ENCODE peak calls at places on chromosomes 16 and 17, in nine cellular contexts. One of them, this sample, is unnamed. For H3K9me3, the result is how much of the 10 kb centered on the place peaks cover.

GRCh38 chr17:34771891-34772290 is 189.4 kb downstream of the CCT6B start:
- DNase-seq in left lung: no peak
- DNase-seq in OCI-LY7: no peak
- DNase-seq in neural progenitor cell: no peak
- DNase-seq in CD8-positive, alpha-beta T cell: no peak
- DNase-seq in AG04450: no peak
- DNase-seq in uterus: no peak
- DNase-seq in Peyer's patch: no peak
- DNase-seq in left ventricle myocardium inferior: no peak
- DNase-seq in this sample: no peak

GRCh38 chr17:59093702-59094231 is 12.9 kb downstream of the TRIM37 start:
- DNase-seq in left lung: peak
- DNase-seq in OCI-LY7: no peak
- DNase-seq in neural progenitor cell: no peak
- DNase-seq in CD8-positive, alpha-beta T cell: no peak
- DNase-seq in AG04450: peak
- DNase-seq in uterus: peak
- DNase-seq in Peyer's patch: no peak
- DNase-seq in left ventricle myocardium inferior: peak
- DNase-seq in this sample: no peak

GRCh38 chr16:7440886-7441400 is 108.3 kb downstream of the RBFOX1 start:
- DNase-seq in left lung: no peak
- DNase-seq in OCI-LY7: no peak
- DNase-seq in neural progenitor cell: no peak
- DNase-seq in CD8-positive, alpha-beta T cell: no peak
- DNase-seq in AG04450: no peak
- DNase-seq in uterus: no peak
- DNase-seq in Peyer's patch: no peak
- DNase-seq in left ventricle myocardium inferior: no peak
- DNase-seq in this sample: no peak

GRCh38 chr17:62392908-62393307 is 12.6 kb downstream of the EFCAB3 start:
- DNase-seq in left lung: no peak
- DNase-seq in OCI-LY7: no peak
- DNase-seq in neural progenitor cell: no peak
- DNase-seq in CD8-positive, alpha-beta T cell: no peak
- DNase-seq in AG04450: no peak
- DNase-seq in uterus: no peak
- DNase-seq in Peyer's patch: no peak
- DNase-seq in left ventricle myocardium inferior: no peak
- DNase-seq in this sample: no peak

GRCh38 chr16:13110124-13110796 is 208.9 kb downstream of the SHISA9 start:
- DNase-seq in left lung: no peak
- DNase-seq in OCI-LY7: no peak
- DNase-seq in neural progenitor cell: peak
- DNase-seq in CD8-positive, alpha-beta T cell: no peak
- DNase-seq in AG04450: no peak
- DNase-seq in uterus: no peak
- DNase-seq in Peyer's patch: no peak
- DNase-seq in left ventricle myocardium inferior: no peak
- DNase-seq in this sample: peak

GRCh38 chr17:1001640-1002411 is 4.9 kb downstream of the TIMM22 start:
- DNase-seq in left lung: no peak
- DNase-seq in OCI-LY7: no peak
- DNase-seq in neural progenitor cell: no peak
- DNase-seq in CD8-positive, alpha-beta T cell: no peak
- DNase-seq in AG04450: no peak
- DNase-seq in uterus: no peak
- DNase-seq in Peyer's patch: no peak
- DNase-seq in left ventricle myocardium inferior: no peak
- DNase-seq in this sample: peak

GRCh38 chr16:89397331-89397861 is 93.0 kb downstream of the ANKRD11 start:
- DNase-seq in left lung: no peak
- DNase-seq in OCI-LY7: no peak
- DNase-seq in neural progenitor cell: no peak
- DNase-seq in CD8-positive, alpha-beta T cell: no peak
- DNase-seq in AG04450: no peak
- DNase-seq in uterus: no peak
- DNase-seq in Peyer's patch: no peak
- DNase-seq in left ventricle myocardium inferior: no peak
- DNase-seq in this sample: peak

GRCh38 chr17:83191388-83192160 is 112.2 kb downstream of the METRNL start:
- DNase-seq in left lung: peak
- DNase-seq in OCI-LY7: no peak
- DNase-seq in neural progenitor cell: no peak
- DNase-seq in CD8-positive, alpha-beta T cell: no peak
- DNase-seq in AG04450: no peak
- DNase-seq in uterus: peak
- DNase-seq in Peyer's patch: peak
- DNase-seq in left ventricle myocardium inferior: no peak
- DNase-seq in this sample: peak

GRCh38 chr16:87830673-87831420 is 38.5 kb downstream of the SLC7A5 start:
- DNase-seq in left lung: no peak
- DNase-seq in OCI-LY7: no peak
- DNase-seq in neural progenitor cell: no peak
- DNase-seq in CD8-positive, alpha-beta T cell: no peak
- DNase-seq in AG04450: no peak
- DNase-seq in uterus: no peak
- DNase-seq in Peyer's patch: no peak
- DNase-seq in left ventricle myocardium inferior: no peak
- DNase-seq in this sample: no peak

GRCh38 chr17:38420518-38420917 is 7.7 kb upstream of the ARHGAP23 start:
- DNase-seq in left lung: no peak
- DNase-seq in OCI-LY7: no peak
- DNase-seq in neural progenitor cell: no peak
- DNase-seq in CD8-positive, alpha-beta T cell: no peak
- DNase-seq in AG04450: no peak
- DNase-seq in uterus: no peak
- DNase-seq in Peyer's patch: no peak
- DNase-seq in left ventricle myocardium inferior: no peak
- DNase-seq in this sample: no peak

GRCh38 chr17:36742267-36743000 is 141.1 kb downstream of the MRM1 start:
- DNase-seq in left lung: no peak
- DNase-seq in OCI-LY7: no peak
- DNase-seq in neural progenitor cell: peak
- DNase-seq in CD8-positive, alpha-beta T cell: no peak
- DNase-seq in AG04450: no peak
- DNase-seq in uterus: no peak
- DNase-seq in Peyer's patch: no peak
- DNase-seq in left ventricle myocardium inferior: no peak
- DNase-seq in this sample: no peak

GRCh38 chr16:11084484-11085024 is 140.2 kb downstream of the CLEC16A start:
- DNase-seq in left lung: no peak
- DNase-seq in OCI-LY7: no peak
- DNase-seq in neural progenitor cell: no peak
- DNase-seq in CD8-positive, alpha-beta T cell: no peak
- DNase-seq in AG04450: no peak
- DNase-seq in uterus: peak
- DNase-seq in Peyer's patch: no peak
- DNase-seq in left ventricle myocardium inferior: no peak
- DNase-seq in this sample: no peak

GRCh38 chr17:50480854-50481490 is 2.3 kb downstream of the RSAD1 start:
- DNase-seq in left lung: no peak
- DNase-seq in OCI-LY7: no peak
- DNase-seq in neural progenitor cell: no peak
- DNase-seq in CD8-positive, alpha-beta T cell: no peak
- DNase-seq in AG04450: no peak
- DNase-seq in uterus: no peak
- DNase-seq in Peyer's patch: no peak
- DNase-seq in left ventricle myocardium inferior: no peak
- DNase-seq in this sample: no peak

GRCh38 chr17:50482110-50482509 is 3.5 kb downstream of the RSAD1 start:
- DNase-seq in left lung: no peak
- DNase-seq in OCI-LY7: no peak
- DNase-seq in neural progenitor cell: no peak
- DNase-seq in CD8-positive, alpha-beta T cell: no peak
- DNase-seq in AG04450: no peak
- DNase-seq in uterus: no peak
- DNase-seq in Peyer's patch: no peak
- DNase-seq in left ventricle myocardium inferior: no peak
- DNase-seq in this sample: no peak

GRCh38 chr17:50481648-50482047 is 3.0 kb downstream of the RSAD1 start:
- DNase-seq in left lung: no peak
- DNase-seq in OCI-LY7: no peak
- DNase-seq in neural progenitor cell: no peak
- DNase-seq in CD8-positive, alpha-beta T cell: no peak
- DNase-seq in AG04450: no peak
- DNase-seq in uterus: no peak
- DNase-seq in Peyer's patch: no peak
- DNase-seq in left ventricle myocardium inferior: no peak
- DNase-seq in this sample: peak

GRCh38 chr17:50483266-50483665 is 4.6 kb downstream of the RSAD1 start:
- DNase-seq in left lung: no peak
- DNase-seq in OCI-LY7: no peak
- DNase-seq in neural progenitor cell: no peak
- DNase-seq in CD8-positive, alpha-beta T cell: no peak
- DNase-seq in AG04450: no peak
- DNase-seq in uterus: no peak
- DNase-seq in Peyer's patch: no peak
- DNase-seq in left ventricle myocardium inferior: no peak
- DNase-seq in this sample: peak

GRCh38 chr17:50482516-50482915 is 3.9 kb downstream of the RSAD1 start:
- DNase-seq in left lung: peak
- DNase-seq in OCI-LY7: peak
- DNase-seq in neural progenitor cell: peak
- DNase-seq in CD8-positive, alpha-beta T cell: peak
- DNase-seq in AG04450: peak
- DNase-seq in uterus: peak
- DNase-seq in Peyer's patch: peak
- DNase-seq in left ventricle myocardium inferior: peak
- DNase-seq in this sample: peak
- H3K4me3 ChIP-seq in left lung: no peak
- H3K4me3 ChIP-seq in OCI-LY7: no peak
- H3K4me3 ChIP-seq in neural progenitor cell: no peak
- H3K4me3 ChIP-seq in CD8-positive, alpha-beta T cell: no peak
- H3K4me3 ChIP-seq in AG04450: no peak
- H3K4me3 ChIP-seq in uterus: no peak
- H3K4me3 ChIP-seq in Peyer's patch: no peak
- H3K4me3 ChIP-seq in left ventricle myocardium inferior: peak
- H3K4me3 ChIP-seq in this sample: no peak

GRCh38 chr17:9330903-9331272 is 244.7 kb downstream of the STX8 start:
- DNase-seq in left lung: no peak
- DNase-seq in OCI-LY7: no peak
- DNase-seq in neural progenitor cell: peak
- DNase-seq in CD8-positive, alpha-beta T cell: no peak
- DNase-seq in AG04450: no peak
- DNase-seq in uterus: no peak
- DNase-seq in Peyer's patch: no peak
- DNase-seq in left ventricle myocardium inferior: no peak
- DNase-seq in this sample: no peak
- H3K9me3 ChIP-seq in left lung: under half
- H3K9me3 ChIP-seq in OCI-LY7: under half
- H3K9me3 ChIP-seq in neural progenitor cell: under half
- H3K9me3 ChIP-seq in CD8-positive, alpha-beta T cell: under half
- H3K9me3 ChIP-seq in AG04450: under half
- H3K9me3 ChIP-seq in uterus: under half
- H3K9me3 ChIP-seq in Peyer's patch: under half
- H3K9me3 ChIP-seq in left ventricle myocardium inferior: under half
- H3K9me3 ChIP-seq in this sample: under half

GRCh38 chr16:82834156-82834758 is 207.5 kb downstream of the CDH13 start:
- DNase-seq in left lung: no peak
- DNase-seq in OCI-LY7: no peak
- DNase-seq in neural progenitor cell: no peak
- DNase-seq in CD8-positive, alpha-beta T cell: no peak
- DNase-seq in AG04450: no peak
- DNase-seq in uterus: no peak
- DNase-seq in Peyer's patch: no peak
- DNase-seq in left ventricle myocardium inferior: no peak
- DNase-seq in this sample: no peak
- H3K27ac ChIP-seq in left lung: no peak
- H3K27ac ChIP-seq in OCI-LY7: no peak
- H3K27ac ChIP-seq in neural progenitor cell: no peak
- H3K27ac ChIP-seq in CD8-positive, alpha-beta T cell: no peak
- H3K27ac ChIP-seq in AG04450: no peak
- H3K27ac ChIP-seq in uterus: no peak
- H3K27ac ChIP-seq in Peyer's patch: no peak
- H3K27ac ChIP-seq in left ventricle myocardium inferior: no peak
- H3K27ac ChIP-seq in this sample: no peak

GRCh38 chr16:726188-726437 is 130 bp downstream of the CCDC78 start:
- DNase-seq in left lung: no peak
- DNase-seq in OCI-LY7: no peak
- DNase-seq in neural progenitor cell: peak
- DNase-seq in CD8-positive, alpha-beta T cell: no peak
- DNase-seq in AG04450: no peak
- DNase-seq in uterus: no peak
- DNase-seq in Peyer's patch: no peak
- DNase-seq in left ventricle myocardium inferior: no peak
- DNase-seq in this sample: no peak
- H3K4me3 ChIP-seq in left lung: peak
- H3K4me3 ChIP-seq in OCI-LY7: peak
- H3K4me3 ChIP-seq in neural progenitor cell: no peak
- H3K4me3 ChIP-seq in CD8-positive, alpha-beta T cell: no peak
- H3K4me3 ChIP-seq in AG04450: no peak
- H3K4me3 ChIP-seq in uterus: no peak
- H3K4me3 ChIP-seq in Peyer's patch: no peak
- H3K4me3 ChIP-seq in left ventricle myocardium inferior: peak
- H3K4me3 ChIP-seq in this sample: no peak

GRCh38 chr16:16176328-16176727 is 47.0 kb downstream of the ABCC6 start:
- DNase-seq in left lung: no peak
- DNase-seq in OCI-LY7: no peak
- DNase-seq in neural progenitor cell: no peak
- DNase-seq in CD8-positive, alpha-beta T cell: no peak
- DNase-seq in AG04450: no peak
- DNase-seq in uterus: no peak
- DNase-seq in Peyer's patch: no peak
- DNase-seq in left ventricle myocardium inferior: no peak
- DNase-seq in this sample: no peak
- H3K9me3 ChIP-seq in left lung: under half
- H3K9me3 ChIP-seq in OCI-LY7: under half
- H3K9me3 ChIP-seq in neural progenitor cell: under half
- H3K9me3 ChIP-seq in CD8-positive, alpha-beta T cell: under half
- H3K9me3 ChIP-seq in AG04450: under half
- H3K9me3 ChIP-seq in uterus: under half
- H3K9me3 ChIP-seq in Peyer's patch: under half
- H3K9me3 ChIP-seq in left ventricle myocardium inferior: under half
- H3K9me3 ChIP-seq in this sample: under half

DNA sequence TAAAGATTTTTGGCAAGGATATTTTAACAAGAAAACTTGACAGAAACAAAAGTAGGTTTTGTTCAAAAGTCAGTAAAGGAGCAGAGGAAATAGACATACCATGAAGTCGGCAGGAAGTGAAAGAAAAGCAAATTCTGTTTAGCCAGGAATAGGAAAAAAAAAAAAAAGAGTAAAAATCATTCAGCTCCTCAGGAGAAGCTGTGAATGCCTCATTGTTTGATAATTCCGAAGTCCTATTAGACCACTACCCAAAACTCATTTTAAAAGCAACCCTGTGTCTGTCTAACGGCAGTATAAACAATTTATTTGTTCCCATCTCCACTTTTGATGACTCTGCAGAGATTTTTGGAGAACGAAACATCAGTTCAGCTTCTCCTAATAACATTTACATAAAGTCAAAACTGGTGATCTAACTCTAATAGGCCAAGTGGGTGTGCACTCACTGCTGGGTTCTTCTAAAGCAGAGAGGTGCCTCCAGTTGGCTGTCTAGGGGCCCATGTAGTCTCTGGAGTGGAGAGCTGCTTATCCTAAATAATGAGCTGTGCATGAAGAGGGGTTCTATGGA is 34.9 kb downstream of the TEKT3 start:
- DNase-seq in left lung: no peak
- DNase-seq in OCI-LY7: no peak
- DNase-seq in neural progenitor cell: no peak
- DNase-seq in CD8-positive, alpha-beta T cell: no peak
- DNase-seq in AG04450: no peak
- DNase-seq in uterus: no peak
- DNase-seq in Peyer's patch: no peak
- DNase-seq in left ventricle myocardium inferior: no peak
- DNase-seq in this sample: no peak
- H3K27ac ChIP-seq in left lung: peak
- H3K27ac ChIP-seq in OCI-LY7: no peak
- H3K27ac ChIP-seq in neural progenitor cell: no peak
- H3K27ac ChIP-seq in CD8-positive, alpha-beta T cell: no peak
- H3K27ac ChIP-seq in AG04450: peak
- H3K27ac ChIP-seq in uterus: peak
- H3K27ac ChIP-seq in Peyer's patch: peak
- H3K27ac ChIP-seq in left ventricle myocardium inferior: no peak
- H3K27ac ChIP-seq in this sample: no peak

GRCh38 chr17:69500911-69501429 is 86.5 kb downstream of the MAP2K6 start:
- DNase-seq in left lung: no peak
- DNase-seq in OCI-LY7: no peak
- DNase-seq in neural progenitor cell: no peak
- DNase-seq in CD8-positive, alpha-beta T cell: no peak
- DNase-seq in AG04450: no peak
- DNase-seq in uterus: no peak
- DNase-seq in Peyer's patch: no peak
- DNase-seq in left ventricle myocardium inferior: no peak
- DNase-seq in this sample: no peak
- H3K4me3 ChIP-seq in left lung: no peak
- H3K4me3 ChIP-seq in OCI-LY7: no peak
- H3K4me3 ChIP-seq in neural progenitor cell: no peak
- H3K4me3 ChIP-seq in CD8-positive, alpha-beta T cell: no peak
- H3K4me3 ChIP-seq in AG04450: peak
- H3K4me3 ChIP-seq in uterus: no peak
- H3K4me3 ChIP-seq in Peyer's patch: peak
- H3K4me3 ChIP-seq in left ventricle myocardium inferior: peak
- H3K4me3 ChIP-seq in this sample: no peak

This sample was measured in kidney.